ENCODE peak calls at places on chromosomes 1 and 21, in four cellular contexts. V, R, B and F are unnamed samples.

GRCh38 chr1:233672732-233673131 is 58.8 kb downstream of the KCNK1 start:
- DNase-seq in B (no peak), V (no peak), R (no peak), F (no peak)

GRCh38 chr1:212700597-212700891 is 904 bp upstream of the BATF3 start:
- DNase-seq in V (no peak), B (no peak), R (no peak), F (no peak)

GRCh38 chr1:165887877-165888551 is 60.6 kb downstream of the UCK2 start:
- DNase-seq in B (no peak), R (no peak), V (no peak), F (no peak)

GRCh38 chr1:36276688-36277087 is 29.5 kb upstream of the SH3D21 start:
- DNase-seq in V (no peak), R (no peak), B (no peak), F (no peak)

GRCh38 chr1:108962681-108963051 is 618 bp downstream of the CLCC1 start:
- DNase-seq in B (no peak), R (peak; percentile 70), V (peak; percentile 21), F (peak; percentile 64)

GRCh38 chr21:44912158-44912473 is 8.6 kb downstream of the ITGB2 start:
- DNase-seq in V (no peak), B (no peak), R (no peak), F (no peak)

GRCh38 chr1:64550505-64550904 is 80.6 kb downstream of the CACHD1 start:
- DNase-seq in R (no peak), B (no peak), V (no peak), F (no peak)

GRCh38 chr1:198519639-198520501 is 20.6 kb downstream of the ATP6V1G3 start:
- DNase-seq in R (no peak), B (no peak), V (no peak), F (no peak)

GRCh38 chr1:226617109-226617508 is 68.5 kb downstream of the STUM start:
- DNase-seq in B (no peak), R (peak; percentile 28), V (peak; percentile 5), F (no peak)

DNA sequence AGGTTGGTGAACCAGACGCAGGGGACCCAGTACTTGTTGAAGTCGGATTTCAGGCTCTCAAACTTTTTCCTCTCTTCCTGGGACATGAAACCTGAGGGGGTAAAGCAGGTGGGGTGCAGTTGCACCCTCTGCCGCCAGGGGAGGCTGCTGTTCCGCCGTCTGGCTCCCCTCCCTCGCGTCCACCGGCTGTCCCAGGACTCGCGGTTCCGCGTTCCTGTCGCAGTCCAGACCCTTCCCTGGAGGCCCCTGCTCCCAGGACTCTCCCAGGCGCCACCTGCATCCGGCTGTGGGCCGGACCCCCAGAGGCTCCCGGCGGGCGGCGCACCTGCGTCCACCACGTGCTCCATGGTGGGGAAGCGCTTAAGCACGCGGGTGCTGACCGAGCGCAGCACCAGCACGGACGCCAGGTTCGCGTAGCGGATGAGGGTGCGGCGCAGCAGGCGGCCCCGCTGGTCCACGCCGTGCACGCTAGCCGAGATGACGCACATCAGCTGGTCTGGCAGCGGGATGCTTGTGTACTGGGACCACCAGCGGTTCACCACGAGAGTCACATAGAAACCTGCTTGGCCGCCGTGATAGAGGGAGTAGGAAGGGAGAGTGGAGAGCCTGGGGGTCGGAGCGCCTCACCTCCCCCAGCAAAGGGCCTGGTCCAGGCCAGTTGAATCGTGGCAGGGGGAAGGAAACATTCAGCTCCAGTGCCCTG is 1.7 kb downstream of the BEST4 start:
- DNase-seq in B (peak; percentile 60), R (peak; percentile 87), V (peak; percentile 78), F (peak; percentile 86)
- H3K27ac ChIP-seq in B (no peak overlapping the region), R (peak overlapping the region; percentile 68), V (peak overlapping the region; percentile 77), F (peak overlapping the region; percentile 67)

GRCh38 chr1:211676106-211676583 is 724 bp upstream of the NEK2 start:
- DNase-seq in R (no peak), B (no peak), V (no peak), F (peak; percentile 49)

GRCh38 chr1:211680752-211681327 is 5.4 kb upstream of the NEK2 start:
- DNase-seq in B (peak; percentile 69), V (peak; percentile 58), R (peak; percentile 78), F (peak; percentile 74)

GRCh38 chr1:211677659-211678058 is 2.2 kb upstream of the NEK2 start:
- DNase-seq in R (no peak), V (no peak), B (no peak), F (no peak)

GRCh38 chr1:211675230-211676105 is at the start of gene NEK2:
- DNase-seq in B (peak; percentile 86), V (peak; percentile 83), R (peak; percentile 91), F (peak; percentile 94)
- TF ChIP-seq CTCF in B (no peak), V (no peak), R (no peak), F (no peak)

GRCh38 chr1:51515312-51515960 is 3.6 kb downstream of the EPS15 start:
- DNase-seq in V (no peak), R (no peak), B (no peak), F (no peak)
- H3K27ac ChIP-seq in V (peak overlapping the region; percentile 94), R (peak overlapping the region; percentile 91), B (no peak overlapping the region), F (peak overlapping the region; percentile 47)

DNA sequence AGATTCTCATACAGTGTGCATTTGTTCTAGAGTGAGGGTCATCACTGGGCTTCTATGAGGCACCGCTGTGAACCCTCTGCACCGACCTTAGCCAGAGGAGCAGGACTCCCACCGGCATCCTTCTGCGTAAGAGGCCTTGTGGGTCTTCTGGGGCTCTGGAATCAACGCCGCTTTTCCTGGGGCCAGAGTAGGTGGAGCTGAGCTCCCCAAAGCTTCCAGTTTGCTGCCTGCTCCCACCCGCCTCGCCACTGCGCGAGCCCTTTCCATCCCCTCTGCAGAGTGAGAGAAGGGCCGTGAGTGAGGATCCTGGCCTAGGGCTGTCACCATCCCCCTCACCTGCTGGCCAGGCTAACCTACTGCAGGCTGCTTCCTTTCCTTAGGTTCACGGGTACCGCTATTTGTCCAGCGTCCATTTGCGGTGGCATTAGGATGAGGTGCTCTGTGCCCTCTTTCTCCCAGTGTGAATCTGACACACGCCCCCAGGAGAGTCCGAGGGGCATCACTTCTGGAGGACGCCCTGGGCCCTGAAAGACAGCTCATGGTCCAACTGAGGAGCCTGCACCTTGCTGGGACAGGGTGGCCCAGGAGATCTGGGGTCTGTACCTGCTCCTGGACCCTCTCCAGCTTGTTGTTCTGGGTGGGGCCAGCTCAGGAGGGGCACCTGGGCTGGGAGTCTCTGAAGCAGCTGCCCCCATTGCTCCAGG is 36.2 kb downstream of the UMODL1 start:
- DNase-seq in V (no peak), B (no peak), R (no peak), F (peak; percentile 37)
- TF ChIP-seq CTCF in V (no peak), B (no peak), R (no peak), F (no peak)